ENCODE peak calls at places on chromosome 12, in nine cellular contexts. S, V, B, L, C, G, I, P and E are unnamed samples.

GRCh38 chr12:116053479-116054195 is 223.9 kb downstream of the MED13L start:
- DNase-seq in C (peak), L (peak), V (no peak), S (no peak), B (peak), P (no peak), G (no peak), I (no peak), E (no peak)

GRCh38 chr12:107306141-107306670 is 212.9 kb upstream of the CRY1 start:
- DNase-seq in B (no peak), P (no peak), L (no peak), C (no peak), S (no peak), V (no peak), I (no peak), G (no peak), E (no peak)

GRCh38 chr12:97283297-97283696 is 179.3 kb upstream of the RMST start:
- DNase-seq in L (no peak), S (no peak), G (no peak), I (no peak), V (no peak), P (no peak), B (no peak), C (no peak), E (no peak)

GRCh38 chr12:91111366-91112321 is at the start of gene LUM:
- DNase-seq in V (no peak), S (no peak), L (peak), G (no peak), P (no peak), C (peak), B (peak), I (no peak), E (peak)

GRCh38 chr12:108696111-108696995 is 35.0 kb downstream of the CORO1C start:
- DNase-seq in B (peak), I (no peak), S (peak), P (no peak), L (no peak), C (no peak), V (no peak), G (no peak), E (peak)

GRCh38 chr12:51216652-51217051 is 1.2 kb downstream of the POU6F1 start:
- DNase-seq in L (no peak), I (no peak), C (no peak), B (no peak), V (no peak), P (no peak), S (no peak), G (no peak), E (no peak)

GRCh38 chr12:95115641-95116040 is 42.2 kb upstream of the NR2C1 start:
- DNase-seq in V (no peak), G (no peak), I (no peak), L (no peak), B (no peak), P (no peak), S (no peak), C (no peak), E (no peak)

GRCh38 chr12:48004039-48004940 is at the start of gene COL2A1:
- DNase-seq in C (no peak), P (peak), V (peak), G (peak), L (no peak), B (peak), I (peak), S (no peak), E (no peak)

GRCh38 chr12:110577717-110578521 is 5.2 kb downstream of the PPTC7 start:
- DNase-seq in B (peak), I (no peak), C (peak), S (no peak), G (no peak), L (no peak), P (no peak), V (no peak), E (no peak)

GRCh38 chr12:122352394-122352793 is 70.1 kb downstream of the CLIP1 start:
- DNase-seq in L (no peak), P (no peak), I (no peak), V (no peak), S (no peak), C (no peak), B (no peak), G (no peak), E (no peak)

GRCh38 chr12:87678453-87678852 is 350.7 kb downstream of the C12orf50 start:
- DNase-seq in V (no peak), P (no peak), L (no peak), I (no peak), G (no peak), B (peak), C (no peak), S (no peak), E (no peak)

GRCh38 chr12:99498756-99499155 is 148.8 kb upstream of the GARIN6 start:
- DNase-seq in V (peak), C (no peak), G (no peak), P (no peak), B (peak), I (no peak), L (no peak), S (peak), E (no peak)

GRCh38 chr12:4621511-4621910 is 27.3 kb downstream of the AKAP3 start:
- DNase-seq in G (no peak), V (no peak), L (no peak), C (no peak), S (no peak), B (no peak), I (no peak), P (no peak), E (no peak)

GRCh38 chr12:19689801-19690472 is 250.6 kb downstream of the AEBP2 start:
- DNase-seq in V (no peak), B (peak), C (no peak), P (no peak), S (no peak), L (no peak), I (peak), G (no peak), E (no peak)

GRCh38 chr12:15336772-15337553 is 14.7 kb downstream of the PTPRO start:
- DNase-seq in C (no peak), P (no peak), S (peak), L (no peak), G (no peak), B (peak), I (no peak), V (no peak), E (no peak)

GRCh38 chr12:57089259-57090245 is 638 bp downstream of the NAB2 start:
- DNase-seq in S (no peak), G (peak), L (peak), I (no peak), C (peak), B (peak), P (peak), V (peak), E (peak)

GRCh38 chr12:15244341-15244740 is 23.1 kb upstream of the RERG start:
- DNase-seq in V (no peak), G (no peak), I (peak), B (no peak), L (no peak), C (no peak), P (no peak), S (no peak), E (no peak)

GRCh38 chr12:59972941-59973340 is 377.1 kb downstream of the SLC16A7 start:
- DNase-seq in V (peak), B (no peak), S (peak), G (no peak), P (no peak), C (no peak), L (no peak), I (no peak), E (no peak)

GRCh38 chr12:90124289-90124688 is 415.7 kb upstream of the ATP2B1 start:
- DNase-seq in B (no peak), L (no peak), V (no peak), S (no peak), I (peak), P (no peak), C (no peak), G (no peak), E (no peak)

GRCh38 chr12:109518820-109519665 is 41.6 kb downstream of the UBE3B start:
- DNase-seq in C (peak), B (peak), I (peak), G (peak), L (peak), S (no peak), V (peak), P (peak), E (no peak)

GRCh38 chr12:80129895-80130535 is 30.7 kb downstream of the OTOGL start:
- DNase-seq in B (no peak), L (no peak), C (no peak), G (no peak), I (no peak), P (no peak), S (no peak), V (no peak), E (no peak)

GRCh38 chr12:89181271-89181920 is 170.9 kb downstream of the DUSP6 start:
- DNase-seq in I (no peak), S (no peak), G (no peak), C (no peak), V (no peak), B (peak), P (no peak), L (no peak), E (no peak)

GRCh38 chr12:87253157-87253556 is 776.0 kb downstream of the C12orf50 start:
- DNase-seq in V (no peak), L (no peak), G (no peak), P (no peak), C (no peak), I (no peak), S (no peak), B (peak), E (no peak)

GRCh38 chr12:78179346-78179745 is 348.7 kb downstream of the NAV3 start:
- DNase-seq in B (no peak), L (no peak), G (no peak), S (no peak), C (no peak), V (no peak), P (no peak), I (no peak), E (no peak)

GRCh38 chr12:113292091-113292490 is 42.8 kb downstream of the SLC8B1 start:
- DNase-seq in C (no peak), L (no peak), V (no peak), I (no peak), G (no peak), S (no peak), P (no peak), B (no peak), E (no peak)

GRCh38 chr12:1205512-1206060 is 214.6 kb downstream of the ERC1 start:
- DNase-seq in I (no peak), S (no peak), P (no peak), L (no peak), V (no peak), C (no peak), B (no peak), G (no peak), E (no peak)

GRCh38 chr12:120614873-120615272 is 25.6 kb upstream of the CABP1 start:
- DNase-seq in L (no peak), P (no peak), C (no peak), I (no peak), V (no peak), B (no peak), G (no peak), S (no peak), E (no peak)

GRCh38 chr12:98780261-98780660 is 135.2 kb downstream of the APAF1 start:
- DNase-seq in B (no peak), G (no peak), V (no peak), I (no peak), C (no peak), P (no peak), L (no peak), S (no peak), E (no peak)

GRCh38 chr12:67698711-67699603 is 50.4 kb downstream of the DYRK2 start:
- DNase-seq in S (no peak), I (no peak), C (no peak), B (peak), L (no peak), P (no peak), V (no peak), G (peak), E (no peak)

GRCh38 chr12:47770086-47770726 is 2.8 kb upstream of the SLC48A1 start:
- DNase-seq in L (no peak), G (no peak), I (no peak), S (no peak), P (no peak), C (no peak), V (no peak), B (peak), E (no peak)

GRCh38 chr12:101745481-101745880 is 6.2 kb upstream of the SYCP3 start:
- DNase-seq in C (no peak), B (no peak), G (no peak), L (no peak), V (no peak), P (no peak), I (no peak), S (no peak), E (no peak)

GRCh38 chr12:108858399-108859074 is 1.2 kb upstream of the SSH1 start:
- DNase-seq in G (no peak), B (no peak), P (no peak), C (peak), S (no peak), L (no peak), I (no peak), V (no peak), E (no peak)

GRCh38 chr12:124396544-124397398 is 101.9 kb downstream of the RFLNA start:
- DNase-seq in L (peak), B (no peak), V (no peak), C (peak), P (no peak), S (no peak), G (no peak), I (peak), E (no peak)